ENCODE peak calls at places on chromosome 13, in five cellular contexts. X, Z, H, W and P are unnamed samples.

GRCh38 chr13:84127597-84128128 is 245.4 kb upstream of the SLITRK1 start:
- DNase-seq in X (no peak), W (no peak), Z (no peak), H (no peak), P (no peak)

GRCh38 chr13:50731400-50731799 is 112.1 kb downstream of the DLEU7 start:
- DNase-seq in W (no peak), Z (peak; percentile 71), H (no peak), X (peak; percentile 50), P (no peak)

GRCh38 chr13:84430015-84430414 is 547.7 kb upstream of the SLITRK1 start:
- DNase-seq in H (no peak), X (no peak), W (no peak), Z (peak; percentile 13), P (no peak)

GRCh38 chr13:92197669-92198068 is 799.2 kb downstream of the GPC5 start:
- DNase-seq in W (no peak), H (no peak), X (no peak), Z (peak; percentile 7), P (no peak)

GRCh38 chr13:46097015-46097414 is 7.8 kb downstream of the CPB2 start:
- DNase-seq in Z (no peak), X (no peak), H (no peak), W (no peak), P (no peak)

GRCh38 chr13:30120133-30120822 is 187.1 kb downstream of the KATNAL1 start:
- DNase-seq in W (no peak), H (no peak), Z (no peak), X (no peak), P (no peak)

GRCh38 chr13:48066310-48066989 is 28.5 kb downstream of the MED4 start:
- DNase-seq in H (no peak), Z (no peak), X (no peak), W (no peak), P (no peak)

GRCh38 chr13:62320129-62320724 is 904.6 kb upstream of the PCDH20 start:
- DNase-seq in Z (peak; percentile 24), X (no peak), H (peak; percentile 42), W (no peak), P (no peak)

GRCh38 chr13:111168116-111168515 is 53.0 kb downstream of the ARHGEF7 start:
- DNase-seq in W (no peak), H (no peak), X (no peak), Z (no peak), P (no peak)

GRCh38 chr13:38763446-38764381 is 76.8 kb downstream of the FREM2 start:
- DNase-seq in X (no peak), W (no peak), H (no peak), Z (peak; percentile 28), P (no peak)

DNA sequence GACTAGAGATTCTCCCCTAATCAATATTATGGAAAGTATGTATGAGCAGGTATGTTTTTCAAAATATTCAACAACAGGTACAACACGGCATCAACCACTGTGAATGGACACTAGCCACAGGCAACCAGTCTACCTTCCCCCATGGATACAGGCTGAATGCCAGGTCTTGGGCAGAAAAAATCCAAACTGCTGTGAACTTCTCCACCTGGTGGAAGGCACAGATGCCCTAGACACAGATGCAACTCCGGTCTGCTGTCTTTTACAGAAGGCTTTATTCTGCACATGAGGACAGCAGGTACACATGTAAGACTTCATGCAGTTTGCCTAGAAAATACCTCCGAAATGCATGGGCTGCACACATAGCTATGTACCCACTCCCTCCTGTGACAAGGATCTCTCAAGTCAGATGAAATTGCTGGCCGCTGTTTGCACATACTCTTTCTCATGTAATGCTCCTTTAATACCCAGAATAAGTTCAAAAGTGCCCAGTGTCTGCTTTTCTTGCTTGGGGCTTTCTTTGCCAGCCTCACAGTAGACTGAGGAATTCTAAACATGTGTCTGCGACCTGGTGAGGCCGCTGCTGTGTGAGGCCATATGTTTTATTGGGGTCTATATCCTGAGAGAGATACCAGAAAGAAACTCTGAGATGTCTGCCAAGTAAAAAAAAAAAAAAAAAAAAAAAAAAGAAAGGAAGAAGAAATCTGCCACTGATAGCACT is 325.9 kb downstream of the FOXO1 start:
- DNase-seq in W (no peak), H (no peak), Z (no peak), X (no peak), P (no peak)
- H3K27ac ChIP-seq in W (no peak overlapping the region), H (no peak overlapping the region), Z (no peak overlapping the region), X (no peak overlapping the region), P (no peak overlapping the region)

GRCh38 chr13:99269627-99270252 is 11.6 kb upstream of the GPR18 start:
- DNase-seq in Z (peak; percentile 47), W (no peak), H (peak; percentile 36), X (no peak), P (no peak)
- TF ChIP-seq CTCF in Z (peak; percentile 75), W (peak; percentile 75), H (peak; percentile 84), X (peak; percentile 65), P (peak; percentile 63)

DNA sequence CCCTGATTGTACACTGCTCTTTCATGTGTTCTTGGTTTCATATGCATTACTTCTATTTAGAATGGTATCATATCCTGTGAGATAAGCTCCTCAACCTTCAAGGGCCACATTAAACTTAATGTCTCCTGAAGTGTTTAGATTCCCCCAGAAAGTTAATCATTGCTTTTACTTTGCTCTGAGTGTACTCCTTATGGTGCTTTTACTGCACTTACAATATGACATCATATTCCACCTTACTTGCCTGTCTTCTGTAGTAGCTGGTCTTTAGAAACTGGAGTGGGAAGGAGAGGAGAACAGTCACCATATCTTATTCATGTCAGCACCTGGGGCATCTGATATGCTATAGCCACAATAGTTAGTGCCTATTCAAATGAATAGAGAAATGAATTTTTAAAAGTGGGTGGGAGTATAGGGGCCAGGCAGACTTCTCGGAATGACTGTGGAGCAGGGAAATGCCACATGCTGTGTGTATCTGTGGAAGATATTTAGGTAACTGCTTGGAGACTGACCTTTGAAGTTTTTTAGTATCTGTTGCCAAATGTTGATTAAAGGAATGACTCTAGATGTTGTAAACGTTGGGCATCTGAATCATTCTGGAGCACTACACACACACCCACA is 40.2 kb downstream of the SLAIN1 start:
- DNase-seq in X (no peak), W (no peak), Z (no peak), H (no peak), P (no peak)
- H3K27ac ChIP-seq in X (no peak overlapping the region), W (no peak overlapping the region), Z (no peak overlapping the region), H (no peak overlapping the region), P (no peak overlapping the region)

GRCh38 chr13:73945371-73945770 is 188.8 kb downstream of the KLF12 start:
- DNase-seq in H (no peak), W (no peak), X (no peak), Z (no peak), P (no peak)
- TF ChIP-seq CTCF in H (no peak), W (peak; percentile 31), X (peak; percentile 10), Z (no peak), P (no peak)

GRCh38 chr13:41654800-41655199 is 197.4 kb downstream of the RGCC start:
- DNase-seq in H (no peak), Z (no peak), X (no peak), W (no peak), P (no peak)
- H3K27ac ChIP-seq in H (no peak overlapping the region), Z (no peak overlapping the region), X (no peak overlapping the region), W (no peak overlapping the region), P (no peak overlapping the region)

GRCh38 chr13:77810430-77810829 is 108.2 kb downstream of the EDNRB start:
- DNase-seq in W (no peak), X (no peak), H (no peak), Z (no peak), P (no peak)
- TF ChIP-seq CTCF in W (peak; percentile 40), X (no peak), H (peak; percentile 65), Z (peak; percentile 63), P (peak; percentile 7)

GRCh38 chr13:108268713-108269112 is 805 bp upstream of the TNFSF13B start:
- DNase-seq in X (no peak), H (no peak), W (no peak), Z (no peak), P (no peak)
- H3K27ac ChIP-seq in X (no peak overlapping the region), H (no peak overlapping the region), W (peak overlapping the region; percentile 75), Z (no peak overlapping the region), P (no peak overlapping the region)